ENCODE peak calls at places on chromosome 9, in six cellular contexts. E is left ventricle myocardium inferior; F is WERI-Rb-1; P is HCT116; A is CD4-positive, alpha-beta T cell; N is psoas muscle. Z is an unnamed sample. For H3K9me3, the result is how much of the 10 kb centered on the place peaks cover.

GRCh38 chr9:137317021-137317978 is 15.2 kb upstream of the NRARP start:
- DNase-seq in E (peak), F (no peak), P (no peak), A (no peak), N (peak), Z (peak)

GRCh38 chr9:133275105-133276000 is at the start of gene ABO:
- DNase-seq in E (peak), F (peak), P (no peak), A (no peak), N (no peak), Z (peak)

GRCh38 chr9:92607088-92607487 is 62.8 kb downstream of the IPPK start:
- DNase-seq in E (no peak), F (no peak), P (no peak), A (no peak), N (no peak), Z (no peak)

GRCh38 chr9:134403682-134404301 is 77.5 kb downstream of the RXRA start:
- DNase-seq in E (peak), F (no peak), P (no peak), A (no peak), N (peak), Z (no peak)

GRCh38 chr9:70935856-70936255 is 185.6 kb downstream of the TRPM3 start:
- DNase-seq in E (no peak), F (no peak), P (no peak), A (no peak), N (no peak), Z (no peak)

GRCh38 chr9:37269221-37269620 is 148.8 kb downstream of the ZCCHC7 start:
- DNase-seq in E (no peak), F (no peak), P (no peak), A (no peak), N (no peak), Z (no peak)

GRCh38 chr9:126386814-126387213 is 60.2 kb downstream of the MVB12B start:
- DNase-seq in E (no peak), F (no peak), P (no peak), A (no peak), N (no peak), Z (no peak)

GRCh38 chr9:91426123-91426745 is 2.6 kb upstream of the NFIL3 start:
- DNase-seq in E (no peak), F (no peak), P (peak), A (no peak), N (no peak), Z (no peak)

GRCh38 chr9:81537964-81538363 is 151.4 kb downstream of the TLE1 start:
- DNase-seq in E (no peak), F (no peak), P (no peak), A (no peak), N (no peak), Z (no peak)

GRCh38 chr9:92538541-92538940 is 2.8 kb upstream of the ECM2 start:
- DNase-seq in E (no peak), F (no peak), P (no peak), A (no peak), N (no peak), Z (no peak)

GRCh38 chr9:3296536-3296935 is 229.3 kb downstream of the RFX3 start:
- DNase-seq in E (no peak), F (no peak), P (no peak), A (no peak), N (no peak), Z (no peak)

GRCh38 chr9:125586173-125586512 is 120.9 kb downstream of the MAPKAP1 start:
- DNase-seq in E (no peak), F (no peak), P (no peak), A (no peak), N (no peak), Z (no peak)

GRCh38 chr9:68979538-68980314 is 34.2 kb downstream of the PRKACG start:
- DNase-seq in E (peak), F (no peak), P (no peak), A (peak), N (no peak), Z (peak)

GRCh38 chr9:91192785-91193657 is 168.7 kb downstream of the AUH start:
- DNase-seq in E (peak), F (peak), P (peak), A (peak), N (peak), Z (peak)

GRCh38 chr9:93064392-93065124 is 6.1 kb downstream of the SUSD3 start:
- DNase-seq in E (peak), F (peak), P (no peak), A (peak), N (peak), Z (peak)

GRCh38 chr9:71795097-71795807 is 26.9 kb upstream of the CEMIP2 start:
- DNase-seq in E (no peak), F (no peak), P (no peak), A (no peak), N (no peak), Z (no peak)

GRCh38 chr9:122138560-122139268 is 20.9 kb downstream of the NDUFA8 start:
- DNase-seq in E (no peak), F (no peak), P (no peak), A (no peak), N (no peak), Z (peak)

GRCh38 chr9:113930384-113930783 is 54.3 kb downstream of the ZNF618 start:
- DNase-seq in E (no peak), F (no peak), P (no peak), A (no peak), N (no peak), Z (no peak)

DNA sequence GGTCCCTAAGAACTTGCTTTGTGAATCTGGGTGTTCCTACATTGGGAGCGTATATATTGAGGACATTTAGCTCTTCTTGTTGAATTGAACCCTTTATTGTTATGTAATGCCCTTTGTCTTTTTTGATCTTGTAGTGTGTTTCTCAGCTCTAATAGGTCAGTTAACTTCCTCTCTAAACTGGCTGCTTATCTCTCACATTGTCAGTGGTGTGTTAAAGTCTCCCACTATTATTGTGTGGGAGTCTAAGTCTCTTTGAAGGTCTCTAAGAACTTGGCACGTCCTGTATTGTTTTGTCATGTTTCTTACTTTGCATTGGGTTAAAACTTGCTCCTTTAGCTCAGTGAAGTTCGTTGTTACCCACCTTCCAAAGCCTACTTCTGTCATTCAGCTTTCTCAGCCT is 36.2 kb downstream of the RIC1 start:
- DNase-seq in E (no peak), F (no peak), P (no peak), A (no peak), N (no peak), Z (no peak)
- H3K9me3 ChIP-seq in E (under half), F (under half), P (under half), A (under half), N (under half), Z (half or more)

GRCh38 chr9:120038342-120038741 is 541.6 kb downstream of the CDK5RAP2 start:
- DNase-seq in E (no peak), F (no peak), P (no peak), A (no peak), N (no peak), Z (no peak)
- H3K9me3 ChIP-seq in E (under half), F (under half), P (under half), A (under half), N (under half), Z (under half)

GRCh38 chr9:10983251-10983650 is 370.4 kb upstream of the PTPRD start:
- DNase-seq in E (no peak), F (no peak), P (no peak), A (no peak), N (no peak), Z (no peak)
- H3K9me3 ChIP-seq in E (under half), F (under half), P (under half), A (under half), N (under half), Z (under half)

GRCh38 chr9:100540327-100540726 is 37.6 kb upstream of the CAVIN4 start:
- DNase-seq in E (no peak), F (no peak), P (no peak), A (no peak), N (no peak), Z (no peak)
- H3K9me3 ChIP-seq in E (under half), F (under half), P (under half), A (under half), N (under half), Z (half or more)

GRCh38 chr9:18543406-18543965 is 69.5 kb downstream of the ADAMTSL1 start:
- DNase-seq in E (no peak), F (no peak), P (no peak), A (no peak), N (no peak), Z (no peak)
- H3K9me3 ChIP-seq in E (under half), F (under half), P (under half), A (under half), N (under half), Z (under half)

GRCh38 chr9:123834218-123834906 is 95.6 kb downstream of the DENND1A start:
- DNase-seq in E (no peak), F (no peak), P (no peak), A (no peak), N (no peak), Z (no peak)

GRCh38 chr9:123834907-123835562 is 94.9 kb downstream of the DENND1A start:
- DNase-seq in E (no peak), F (no peak), P (no peak), A (no peak), N (no peak), Z (no peak)

GRCh38 chr9:123832176-123832575 is 97.8 kb downstream of the DENND1A start:
- DNase-seq in E (no peak), F (no peak), P (no peak), A (no peak), N (no peak), Z (no peak)

GRCh38 chr9:123835821-123836220 is 94.1 kb downstream of the DENND1A start:
- DNase-seq in E (no peak), F (no peak), P (no peak), A (no peak), N (no peak), Z (no peak)

GRCh38 chr9:123832858-123833257 is 97.1 kb downstream of the DENND1A start:
- DNase-seq in E (no peak), F (no peak), P (no peak), A (no peak), N (no peak), Z (no peak)
- H3K9me3 ChIP-seq in E (under half), F (under half), P (under half), A (under half), N (under half), Z (under half)